ENCODE peak calls at places on chromosomes 16 and 17, in five cellular contexts. A is activated T-cell treated with anti-CD3 and anti-CD28 coated beads for 1 hour, O is NCI-H446, Y is RWPE2, G is GM13977. V is an unnamed sample.
A peak's percentile ranks its signal among the peaks of the same experiment; 100 is the strongest.

GRCh38 chr17:9223531-9223930 is 202.2 kb downstream of the NTN1 start:
- DNase-seq in A (no peak), O (no peak), Y (no peak), G (no peak), V (no peak)

GRCh38 chr17:3860939-3861338 is 14.9 kb upstream of the NCBP3 start:
- DNase-seq in A (no peak), O (no peak), Y (no peak), G (no peak), V (no peak)

GRCh38 chr17:21291357-21291756 is 6.8 kb downstream of the MAP2K3 start:
- DNase-seq in A (no peak), O (no peak), Y (no peak), G (no peak), V (no peak)

GRCh38 chr16:68992521-68992920 is 112.9 kb upstream of the HAS3 start:
- DNase-seq in A (no peak), O (no peak), Y (no peak), G (no peak), V (no peak)

GRCh38 chr17:50626037-50626574 is 8.6 kb upstream of the ABCC3 start:
- DNase-seq in A (peak; percentile 51), O (peak; percentile 14), Y (no peak), G (peak; percentile 79), V (peak; percentile 79)

GRCh38 chr17:58330997-58331814 is 2.6 kb upstream of the TSPOAP1 start:
- DNase-seq in A (peak; percentile 70), O (no peak), Y (no peak), G (no peak), V (no peak)

GRCh38 chr16:85733155-85733838 is 17.6 kb downstream of the C16orf74 start:
- DNase-seq in A (no peak), O (no peak), Y (peak; percentile 44), G (no peak), V (no peak)

GRCh38 chr17:38943607-38944006 is 18.2 kb downstream of the LASP1NB start:
- DNase-seq in A (no peak), O (no peak), Y (no peak), G (peak; percentile 39), V (no peak)